ENCODE peak calls at places on chromosomes 2 and 18, in seven cellular contexts. One of them, this sample, is unnamed.

GRCh38 chr2:263774-264492 is at the start of gene SH3YL1:
- DNase-seq in mesenchymal stem cell: no peak
- DNase-seq in neuronal stem cell: no peak
- DNase-seq in mesendoderm: peak
- DNase-seq in IMR-90: no peak
- DNase-seq in H1: no peak
- DNase-seq in trophoblast cell: peak
- DNase-seq in this sample: peak

GRCh38 chr18:36825526-36825925 is 3.3 kb downstream of the TPGS2 start:
- DNase-seq in mesenchymal stem cell: no peak
- DNase-seq in neuronal stem cell: no peak
- DNase-seq in mesendoderm: no peak
- DNase-seq in IMR-90: no peak
- DNase-seq in H1: no peak
- DNase-seq in trophoblast cell: no peak
- DNase-seq in this sample: no peak

GRCh38 chr2:184463102-184463865 is 135.0 kb upstream of the ZNF804A start:
- DNase-seq in mesenchymal stem cell: no peak
- DNase-seq in neuronal stem cell: no peak
- DNase-seq in mesendoderm: no peak
- DNase-seq in IMR-90: no peak
- DNase-seq in H1: no peak
- DNase-seq in trophoblast cell: no peak
- DNase-seq in this sample: no peak

GRCh38 chr2:64866797-64867196 is 122.4 kb upstream of the SLC1A4 start:
- DNase-seq in mesenchymal stem cell: peak
- DNase-seq in neuronal stem cell: no peak
- DNase-seq in mesendoderm: no peak
- DNase-seq in IMR-90: peak
- DNase-seq in H1: no peak
- DNase-seq in trophoblast cell: no peak
- DNase-seq in this sample: no peak

GRCh38 chr2:206423147-206423546 is 20.2 kb upstream of the ADAM23 start:
- DNase-seq in mesenchymal stem cell: peak
- DNase-seq in neuronal stem cell: no peak
- DNase-seq in mesendoderm: peak
- DNase-seq in IMR-90: no peak
- DNase-seq in H1: no peak
- DNase-seq in trophoblast cell: no peak
- DNase-seq in this sample: peak

GRCh38 chr18:48497863-48498262 is 41.0 kb upstream of the CTIF start:
- DNase-seq in mesenchymal stem cell: no peak
- DNase-seq in neuronal stem cell: no peak
- DNase-seq in mesendoderm: no peak
- DNase-seq in IMR-90: no peak
- DNase-seq in H1: no peak
- DNase-seq in trophoblast cell: no peak
- DNase-seq in this sample: no peak

GRCh38 chr18:5475252-5475651 is 68.5 kb downstream of the EPB41L3 start:
- DNase-seq in mesenchymal stem cell: no peak
- DNase-seq in neuronal stem cell: no peak
- DNase-seq in mesendoderm: no peak
- DNase-seq in IMR-90: no peak
- DNase-seq in H1: no peak
- DNase-seq in trophoblast cell: no peak
- DNase-seq in this sample: no peak

GRCh38 chr2:102063948-102064678 is 72.4 kb downstream of the IL1R2 start:
- DNase-seq in mesenchymal stem cell: peak
- DNase-seq in neuronal stem cell: peak
- DNase-seq in mesendoderm: peak
- DNase-seq in IMR-90: peak
- DNase-seq in H1: no peak
- DNase-seq in trophoblast cell: peak
- DNase-seq in this sample: peak

GRCh38 chr2:143294068-143294467 is 164.8 kb downstream of the ARHGAP15 start:
- DNase-seq in mesenchymal stem cell: no peak
- DNase-seq in neuronal stem cell: no peak
- DNase-seq in mesendoderm: no peak
- DNase-seq in IMR-90: no peak
- DNase-seq in H1: no peak
- DNase-seq in trophoblast cell: no peak
- DNase-seq in this sample: no peak

GRCh38 chr18:63613420-63613819 is 26.3 kb downstream of the SERPINB13 start:
- DNase-seq in mesenchymal stem cell: no peak
- DNase-seq in neuronal stem cell: no peak
- DNase-seq in mesendoderm: peak
- DNase-seq in IMR-90: no peak
- DNase-seq in H1: no peak
- DNase-seq in trophoblast cell: no peak
- DNase-seq in this sample: no peak

GRCh38 chr2:240463866-240464481 is 28.5 kb downstream of the GPC1 start:
- DNase-seq in mesenchymal stem cell: no peak
- DNase-seq in neuronal stem cell: no peak
- DNase-seq in mesendoderm: no peak
- DNase-seq in IMR-90: no peak
- DNase-seq in H1: no peak
- DNase-seq in trophoblast cell: no peak
- DNase-seq in this sample: no peak

GRCh38 chr2:57207191-57207590 is 839.4 kb upstream of the VRK2 start:
- DNase-seq in mesenchymal stem cell: peak
- DNase-seq in neuronal stem cell: no peak
- DNase-seq in mesendoderm: no peak
- DNase-seq in IMR-90: no peak
- DNase-seq in H1: no peak
- DNase-seq in trophoblast cell: no peak
- DNase-seq in this sample: no peak

GRCh38 chr2:158128168-158128973 is 26.7 kb downstream of the UPP2 start:
- DNase-seq in mesenchymal stem cell: no peak
- DNase-seq in neuronal stem cell: no peak
- DNase-seq in mesendoderm: no peak
- DNase-seq in IMR-90: no peak
- DNase-seq in H1: no peak
- DNase-seq in trophoblast cell: no peak
- DNase-seq in this sample: no peak

GRCh38 chr18:55079481-55080350 is 120.5 kb upstream of the CCDC68 start:
- DNase-seq in mesenchymal stem cell: no peak
- DNase-seq in neuronal stem cell: no peak
- DNase-seq in mesendoderm: no peak
- DNase-seq in IMR-90: no peak
- DNase-seq in H1: no peak
- DNase-seq in trophoblast cell: no peak
- DNase-seq in this sample: no peak

GRCh38 chr2:171244466-171244969 is 83.8 kb upstream of the TLK1 start:
- DNase-seq in mesenchymal stem cell: peak
- DNase-seq in neuronal stem cell: no peak
- DNase-seq in mesendoderm: peak
- DNase-seq in IMR-90: peak
- DNase-seq in H1: no peak
- DNase-seq in trophoblast cell: no peak
- DNase-seq in this sample: no peak

GRCh38 chr2:119111115-119111975 is 47.2 kb downstream of the C1QL2 start:
- DNase-seq in mesenchymal stem cell: no peak
- DNase-seq in neuronal stem cell: no peak
- DNase-seq in mesendoderm: no peak
- DNase-seq in IMR-90: no peak
- DNase-seq in H1: no peak
- DNase-seq in trophoblast cell: no peak
- DNase-seq in this sample: peak

DNA sequence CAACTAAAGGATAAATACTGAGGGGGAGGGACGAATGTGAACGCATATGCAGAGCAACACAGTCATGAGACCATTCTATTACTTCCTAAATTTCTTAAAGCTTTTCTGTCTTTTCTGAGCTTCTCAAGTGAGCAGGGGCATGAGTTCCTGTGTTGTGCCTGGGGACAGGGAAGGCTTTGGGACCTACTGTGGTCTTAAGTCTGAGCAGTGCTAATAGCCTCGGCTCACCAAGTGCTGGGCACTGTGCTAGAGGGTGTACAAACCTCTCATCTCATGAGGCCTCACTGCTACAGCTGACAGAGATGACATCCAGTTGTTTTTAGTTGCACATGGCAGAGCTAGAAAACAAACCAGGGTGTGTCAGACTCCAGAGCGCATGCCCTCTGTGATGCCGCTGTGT is 182.4 kb downstream of the NEDD4L start:
- DNase-seq in mesenchymal stem cell: no peak
- DNase-seq in neuronal stem cell: no peak
- DNase-seq in mesendoderm: no peak
- DNase-seq in IMR-90: no peak
- DNase-seq in H1: no peak
- DNase-seq in trophoblast cell: no peak
- DNase-seq in this sample: no peak
- H3K9ac ChIP-seq in mesenchymal stem cell: no peak
- H3K9ac ChIP-seq in neuronal stem cell: no peak
- H3K9ac ChIP-seq in mesendoderm: no peak
- H3K9ac ChIP-seq in IMR-90: no peak
- H3K9ac ChIP-seq in H1: no peak
- H3K9ac ChIP-seq in trophoblast cell: no peak
- H3K9ac ChIP-seq in this sample: no peak

DNA sequence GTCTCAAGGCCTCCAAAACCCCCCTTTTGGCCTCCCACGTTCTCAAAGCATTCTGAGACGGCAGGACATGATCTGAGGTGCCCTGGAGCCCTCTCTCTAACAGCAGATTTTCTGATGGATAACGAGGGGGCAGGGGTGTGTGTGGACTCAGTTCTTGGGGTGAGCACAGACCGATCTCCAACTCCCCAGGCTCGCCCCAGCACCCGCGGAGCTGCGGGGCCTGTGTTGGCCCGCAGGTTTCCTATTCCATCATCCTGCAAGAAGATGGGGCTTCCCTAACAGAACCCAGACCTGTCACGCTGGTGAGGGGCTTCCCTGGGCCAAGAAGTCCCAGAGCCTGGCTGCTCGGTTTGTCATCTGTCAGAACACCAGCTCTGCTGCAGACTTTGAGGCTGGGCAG is 196.1 kb downstream of the ANAPC1 start:
- DNase-seq in mesenchymal stem cell: no peak
- DNase-seq in neuronal stem cell: no peak
- DNase-seq in mesendoderm: no peak
- DNase-seq in IMR-90: no peak
- DNase-seq in H1: no peak
- DNase-seq in trophoblast cell: no peak
- DNase-seq in this sample: no peak
- H3K23ac ChIP-seq in mesenchymal stem cell: no peak
- H3K23ac ChIP-seq in neuronal stem cell: no peak
- H3K23ac ChIP-seq in mesendoderm: no peak
- H3K23ac ChIP-seq in IMR-90: no peak
- H3K23ac ChIP-seq in H1: no peak
- H3K23ac ChIP-seq in trophoblast cell: no peak
- H3K23ac ChIP-seq in this sample: no peak

GRCh38 chr2:234953116-234954031 is 1.6 kb downstream of the SH3BP4 start:
- DNase-seq in mesenchymal stem cell: peak
- DNase-seq in neuronal stem cell: no peak
- DNase-seq in mesendoderm: peak
- DNase-seq in IMR-90: no peak
- DNase-seq in H1: no peak
- DNase-seq in trophoblast cell: peak
- DNase-seq in this sample: no peak

GRCh38 chr2:234954551-234954992 is 2.8 kb downstream of the SH3BP4 start:
- DNase-seq in mesenchymal stem cell: peak
- DNase-seq in neuronal stem cell: no peak
- DNase-seq in mesendoderm: peak
- DNase-seq in IMR-90: peak
- DNase-seq in H1: no peak
- DNase-seq in trophoblast cell: no peak
- DNase-seq in this sample: no peak

GRCh38 chr2:234957533-234958135 is 5.8 kb downstream of the SH3BP4 start:
- DNase-seq in mesenchymal stem cell: no peak
- DNase-seq in neuronal stem cell: no peak
- DNase-seq in mesendoderm: no peak
- DNase-seq in IMR-90: peak
- DNase-seq in H1: no peak
- DNase-seq in trophoblast cell: no peak
- DNase-seq in this sample: no peak

GRCh38 chr2:234955971-234956509 is 4.2 kb downstream of the SH3BP4 start:
- DNase-seq in mesenchymal stem cell: no peak
- DNase-seq in neuronal stem cell: no peak
- DNase-seq in mesendoderm: peak
- DNase-seq in IMR-90: no peak
- DNase-seq in H1: no peak
- DNase-seq in trophoblast cell: no peak
- DNase-seq in this sample: no peak

GRCh38 chr2:234955091-234955511 is 3.3 kb downstream of the SH3BP4 start:
- DNase-seq in mesenchymal stem cell: no peak
- DNase-seq in neuronal stem cell: no peak
- DNase-seq in mesendoderm: peak
- DNase-seq in IMR-90: no peak
- DNase-seq in H1: no peak
- DNase-seq in trophoblast cell: no peak
- DNase-seq in this sample: no peak
- H3K9ac ChIP-seq in mesenchymal stem cell: peak
- H3K9ac ChIP-seq in neuronal stem cell: no peak
- H3K9ac ChIP-seq in mesendoderm: peak
- H3K9ac ChIP-seq in IMR-90: no peak
- H3K9ac ChIP-seq in H1: no peak
- H3K9ac ChIP-seq in trophoblast cell: peak
- H3K9ac ChIP-seq in this sample: no peak

GRCh38 chr2:121969155-121969554 is 213.7 kb downstream of the TSN start:
- DNase-seq in mesenchymal stem cell: no peak
- DNase-seq in neuronal stem cell: no peak
- DNase-seq in mesendoderm: no peak
- DNase-seq in IMR-90: no peak
- DNase-seq in H1: no peak
- DNase-seq in trophoblast cell: no peak
- DNase-seq in this sample: no peak
- H3K23ac ChIP-seq in mesenchymal stem cell: no peak
- H3K23ac ChIP-seq in neuronal stem cell: no peak
- H3K23ac ChIP-seq in mesendoderm: no peak
- H3K23ac ChIP-seq in IMR-90: no peak
- H3K23ac ChIP-seq in H1: no peak
- H3K23ac ChIP-seq in trophoblast cell: no peak
- H3K23ac ChIP-seq in this sample: no peak

DNA sequence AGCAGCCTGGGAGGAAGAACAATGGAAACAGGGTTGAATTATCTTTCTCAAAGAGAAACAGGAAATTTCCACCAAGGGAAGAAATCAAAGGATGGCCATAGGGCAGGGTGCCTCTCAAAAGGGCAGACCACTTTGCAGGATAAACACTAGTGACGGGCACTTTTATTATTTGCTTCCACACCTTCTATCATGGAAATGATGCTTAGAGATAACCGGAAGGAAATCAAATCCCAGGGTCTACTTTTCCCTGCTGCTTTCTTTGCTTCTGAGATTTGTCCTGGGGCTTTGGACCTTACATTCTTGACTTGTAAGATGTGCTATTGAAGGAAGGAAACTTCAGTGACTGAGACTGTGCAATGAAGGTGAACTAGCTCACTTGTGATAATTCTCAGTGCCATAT is 1.1 kb upstream of the SCN9A start:
- DNase-seq in mesenchymal stem cell: no peak
- DNase-seq in neuronal stem cell: no peak
- DNase-seq in mesendoderm: no peak
- DNase-seq in IMR-90: no peak
- DNase-seq in H1: no peak
- DNase-seq in trophoblast cell: no peak
- DNase-seq in this sample: no peak
- H3K9ac ChIP-seq in mesenchymal stem cell: no peak
- H3K9ac ChIP-seq in neuronal stem cell: no peak
- H3K9ac ChIP-seq in mesendoderm: no peak
- H3K9ac ChIP-seq in IMR-90: peak
- H3K9ac ChIP-seq in H1: no peak
- H3K9ac ChIP-seq in trophoblast cell: no peak
- H3K9ac ChIP-seq in this sample: no peak

This sample was measured in H9.